ENCODE peak calls at places on chromosomes 3 and 15, in ten cellular contexts. H is AG09309, P is uterus, S is A549, M is colonic mucosa, L is upper lobe of right lung, B is cardiac muscle cell, V is PC-3, N is cardiac fibroblast, X is epithelial cell of esophagus. A is an unnamed sample.

GRCh38 chr3:16885588-16885903 is 791 bp downstream of the PLCL2 start:
- DNase-seq in H (no peak), P (no peak), S (no peak), M (no peak), L (no peak), B (no peak), V (peak), N (no peak), X (no peak), A (no peak)

GRCh38 chr3:139473155-139473771 is 3.1 kb downstream of the RBP2 start:
- DNase-seq in H (no peak), P (no peak), S (no peak), M (no peak), L (no peak), B (no peak), V (peak), N (no peak), X (peak), A (no peak)

GRCh38 chr3:125118600-125118999 is 62.8 kb upstream of the HEG1 start:
- DNase-seq in H (no peak), P (no peak), S (no peak), M (no peak), L (no peak), B (no peak), V (no peak), N (no peak), X (no peak), A (no peak)

GRCh38 chr3:100647171-100647570 is 37.8 kb downstream of the ADGRG7 start:
- DNase-seq in H (no peak), P (no peak), S (no peak), M (no peak), L (no peak), B (no peak), V (no peak), N (no peak), X (no peak), A (no peak)

GRCh38 chr15:69311319-69311721 is 12.6 kb downstream of the PAQR5 start:
- DNase-seq in H (peak), P (no peak), S (peak), M (no peak), L (peak), B (no peak), V (peak), N (peak), X (no peak), A (no peak)

GRCh38 chr15:64013179-64014043 is 32.9 kb downstream of the DAPK2 start:
- DNase-seq in H (no peak), P (no peak), S (no peak), M (peak), L (no peak), B (no peak), V (peak), N (no peak), X (peak), A (peak)

GRCh38 chr15:68403161-68403941 is 28.6 kb downstream of the ITGA11 start:
- DNase-seq in H (no peak), P (peak), S (no peak), M (no peak), L (peak), B (no peak), V (no peak), N (no peak), X (no peak), A (no peak)

GRCh38 chr15:26550880-26551279 is 222.0 kb downstream of the GABRB3 start:
- DNase-seq in H (no peak), P (no peak), S (no peak), M (no peak), L (no peak), B (no peak), V (no peak), N (no peak), X (no peak), A (no peak)

GRCh38 chr3:124565013-124565412 is 165.2 kb upstream of the UMPS start:
- DNase-seq in H (peak), P (peak), S (peak), M (peak), L (no peak), B (peak), V (peak), N (peak), X (peak), A (peak)

GRCh38 chr3:160279657-160280056 is 54.4 kb downstream of the C3orf80 start:
- DNase-seq in H (no peak), P (no peak), S (no peak), M (no peak), L (no peak), B (no peak), V (no peak), N (no peak), X (no peak), A (no peak)

GRCh38 chr3:30915782-30916181 is 21.3 kb upstream of the GADL1 start:
- DNase-seq in H (peak), P (no peak), S (no peak), M (no peak), L (no peak), B (no peak), V (no peak), N (peak), X (no peak), A (peak)

GRCh38 chr3:114081022-114081421 is 24.5 kb downstream of the QTRT2 start:
- DNase-seq in H (no peak), P (no peak), S (no peak), M (no peak), L (no peak), B (peak), V (no peak), N (peak), X (no peak), A (peak)

GRCh38 chr3:177337548-177338331 is 140.5 kb upstream of the TBL1XR1 start:
- DNase-seq in H (no peak), P (no peak), S (no peak), M (no peak), L (no peak), B (peak), V (peak), N (peak), X (peak), A (peak)

GRCh38 chr3:51968175-51968681 is 974 bp upstream of the PCBP4 start:
- DNase-seq in H (no peak), P (no peak), S (no peak), M (no peak), L (no peak), B (peak), V (no peak), N (no peak), X (no peak), A (no peak)

GRCh38 chr3:165195628-165196576 is at the start of gene SLITRK3:
- DNase-seq in H (no peak), P (peak), S (no peak), M (no peak), L (peak), B (no peak), V (no peak), N (no peak), X (no peak), A (no peak)

GRCh38 chr3:185400866-185401265 is 37.9 kb downstream of the MAP3K13 start:
- DNase-seq in H (no peak), P (no peak), S (no peak), M (no peak), L (no peak), B (no peak), V (no peak), N (no peak), X (peak), A (no peak)

GRCh38 chr15:25683415-25683814 is 179.7 kb downstream of the ATP10A start:
- DNase-seq in H (no peak), P (peak), S (no peak), M (no peak), L (no peak), B (no peak), V (no peak), N (no peak), X (no peak), A (no peak)

DNA sequence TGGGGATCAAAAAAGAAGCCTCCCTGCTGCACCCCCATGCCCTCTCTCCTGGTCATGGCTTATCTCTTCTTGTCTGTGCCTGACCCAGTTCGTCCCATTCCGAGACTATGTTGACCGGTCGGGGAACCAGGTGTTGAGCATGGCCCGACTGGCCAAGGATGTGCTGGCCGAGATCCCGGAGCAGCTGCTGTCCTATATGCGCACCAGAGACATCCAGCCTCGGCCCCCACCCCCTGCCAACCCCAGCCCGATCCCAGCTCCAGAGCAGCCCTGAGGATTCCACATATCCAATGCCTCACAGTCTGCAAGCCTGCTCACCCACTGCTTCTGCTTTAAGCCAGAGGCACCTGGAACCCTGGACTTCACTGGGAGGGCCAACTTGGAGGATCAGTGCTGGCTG is 2.1 kb upstream of the BRPF1 start:
- DNase-seq in H (no peak), P (no peak), S (no peak), M (no peak), L (no peak), B (no peak), V (no peak), N (no peak), X (no peak), A (no peak)
- H3K4me3 ChIP-seq in H (no peak), P (no peak), S (no peak), M (no peak), L (no peak), B (no peak), V (no peak), N (no peak), X (no peak), A (no peak)

DNA sequence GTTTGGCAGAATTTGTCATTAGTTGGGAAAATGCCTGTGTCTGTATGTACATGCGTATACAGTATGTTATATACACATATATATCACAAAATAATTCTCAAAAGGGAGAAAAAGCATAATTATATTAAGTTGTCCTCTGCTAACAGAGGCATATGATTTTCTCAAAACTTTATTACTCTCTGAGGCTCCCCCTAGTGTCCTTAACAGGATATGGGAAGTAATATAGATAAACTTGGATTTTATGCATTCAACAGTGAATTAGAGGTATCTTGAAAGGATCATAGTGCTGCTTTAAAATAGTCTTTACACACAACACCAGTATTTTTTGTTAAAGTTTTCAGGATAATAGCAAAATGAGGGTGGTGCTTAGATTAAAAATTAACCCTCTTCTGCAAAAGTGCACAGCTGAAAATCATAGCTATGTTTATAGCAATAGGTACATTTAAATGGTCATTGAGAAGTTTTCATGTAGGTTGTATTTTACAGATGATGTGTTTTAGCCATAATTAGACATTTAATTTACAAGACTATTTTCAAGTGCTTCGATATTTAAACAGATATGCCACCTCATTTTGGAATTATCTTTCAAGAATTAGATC is 454.0 kb upstream of the ROBO2 start:
- DNase-seq in H (no peak), P (no peak), S (peak), M (no peak), L (no peak), B (peak), V (peak), N (peak), X (peak), A (peak)
- TF ChIP-seq CTCF in H (peak), P (no peak), S (peak), M (peak), L (peak), B (peak), V (peak), N (peak), X (peak), A (peak)

GRCh38 chr3:48684054-48684349 is 1.7 kb downstream of the NCKIPSD start:
- DNase-seq in H (no peak), P (no peak), S (no peak), M (no peak), L (no peak), B (peak), V (no peak), N (no peak), X (no peak), A (peak)

GRCh38 chr3:48684480-48685143 is 1.1 kb downstream of the NCKIPSD start:
- DNase-seq in H (no peak), P (no peak), S (no peak), M (no peak), L (no peak), B (peak), V (no peak), N (no peak), X (no peak), A (peak)

GRCh38 chr3:48685603-48686511 is at the start of gene NCKIPSD:
- DNase-seq in H (no peak), P (peak), S (peak), M (peak), L (peak), B (peak), V (peak), N (peak), X (peak), A (peak)

GRCh38 chr3:48686538-48687219 is 964 bp upstream of the NCKIPSD start:
- DNase-seq in H (no peak), P (no peak), S (no peak), M (no peak), L (no peak), B (no peak), V (no peak), N (no peak), X (no peak), A (no peak)

GRCh38 chr3:48685293-48685602 is 467 bp downstream of the NCKIPSD start:
- DNase-seq in H (no peak), P (no peak), S (no peak), M (no peak), L (no peak), B (no peak), V (no peak), N (no peak), X (no peak), A (no peak)
- H3K4me3 ChIP-seq in H (peak), P (peak), S (peak), M (peak), L (peak), B (peak), V (peak), N (peak), X (peak), A (peak)

GRCh38 chr3:115598216-115598615 is 25.1 kb upstream of the GAP43 start:
- DNase-seq in H (no peak), P (no peak), S (no peak), M (no peak), L (no peak), B (no peak), V (no peak), N (no peak), X (no peak), A (no peak)

GRCh38 chr3:115602194-115602593 is 21.1 kb upstream of the GAP43 start:
- DNase-seq in H (no peak), P (no peak), S (no peak), M (no peak), L (no peak), B (no peak), V (no peak), N (no peak), X (no peak), A (no peak)
- TF ChIP-seq CTCF in H (no peak), P (no peak), S (no peak), M (no peak), L (no peak), B (no peak), V (no peak), N (no peak), X (no peak), A (no peak)

GRCh38 chr3:156644958-156645357 is 29.4 kb upstream of the TIPARP start:
- DNase-seq in H (no peak), P (no peak), S (no peak), M (no peak), L (no peak), B (no peak), V (no peak), N (no peak), X (no peak), A (no peak)

GRCh38 chr3:156642750-156643728 is 31.4 kb upstream of the TIPARP start:
- DNase-seq in H (no peak), P (no peak), S (no peak), M (no peak), L (no peak), B (peak), V (no peak), N (peak), X (no peak), A (no peak)

GRCh38 chr3:156641261-156641975 is 33.0 kb upstream of the TIPARP start:
- DNase-seq in H (no peak), P (no peak), S (no peak), M (no peak), L (no peak), B (no peak), V (no peak), N (no peak), X (no peak), A (no peak)

GRCh38 chr3:156646958-156647357 is 27.4 kb upstream of the TIPARP start:
- DNase-seq in H (no peak), P (no peak), S (no peak), M (no peak), L (no peak), B (no peak), V (no peak), N (no peak), X (no peak), A (no peak)

GRCh38 chr3:156643729-156644389 is 30.5 kb upstream of the TIPARP start:
- DNase-seq in H (no peak), P (no peak), S (no peak), M (peak), L (no peak), B (peak), V (no peak), N (peak), X (no peak), A (no peak)
- H3K4me3 ChIP-seq in H (no peak), P (no peak), S (no peak), M (no peak), L (no peak), B (no peak), V (no peak), N (peak), X (no peak), A (no peak)

GRCh38 chr3:43153189-43154083 is 47.6 kb upstream of the POMGNT2 start:
- DNase-seq in H (no peak), P (peak), S (no peak), M (peak), L (peak), B (peak), V (no peak), N (peak), X (no peak), A (peak)

GRCh38 chr3:43152649-43153048 is 46.8 kb upstream of the POMGNT2 start:
- DNase-seq in H (no peak), P (no peak), S (no peak), M (no peak), L (no peak), B (peak), V (no peak), N (peak), X (no peak), A (no peak)

GRCh38 chr3:43156812-43157455 is 51.1 kb upstream of the POMGNT2 start:
- DNase-seq in H (no peak), P (no peak), S (no peak), M (no peak), L (no peak), B (no peak), V (no peak), N (no peak), X (no peak), A (no peak)

GRCh38 chr3:43155016-43155415 is 49.1 kb upstream of the POMGNT2 start:
- DNase-seq in H (no peak), P (no peak), S (no peak), M (no peak), L (no peak), B (no peak), V (no peak), N (no peak), X (no peak), A (no peak)

DNA sequence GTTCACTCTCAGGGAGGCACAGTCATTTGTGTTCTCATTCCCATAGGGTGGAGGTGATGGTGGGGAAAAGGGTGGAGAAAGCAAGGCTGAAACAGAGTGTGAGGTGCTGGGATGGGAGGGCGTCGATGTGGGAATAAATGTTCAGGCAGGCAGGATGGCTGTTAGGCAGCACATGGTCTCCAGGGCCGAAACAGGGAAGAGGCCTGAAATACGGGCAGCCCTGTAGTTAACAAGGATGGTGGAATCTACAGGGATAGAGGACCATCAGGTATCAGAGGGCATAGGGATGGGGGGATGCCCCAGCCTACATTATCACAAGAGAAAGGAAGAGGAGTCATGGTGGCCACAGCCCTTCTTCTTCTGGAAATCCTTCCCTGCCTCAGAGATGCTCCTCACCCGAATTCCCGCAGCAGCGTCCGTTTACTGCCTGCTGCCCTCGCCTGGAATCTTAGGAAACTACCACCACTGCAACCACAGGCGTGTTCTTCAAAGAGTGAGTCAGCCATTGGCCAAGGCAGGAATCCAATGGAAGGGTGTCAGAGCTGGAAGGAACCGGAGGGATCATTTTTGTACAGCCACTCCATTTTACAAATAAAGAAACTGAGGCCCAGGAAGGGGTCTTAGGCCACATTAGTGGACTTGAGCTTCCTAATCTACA is 49.7 kb upstream of the POMGNT2 start:
- DNase-seq in H (no peak), P (peak), S (peak), M (peak), L (no peak), B (peak), V (peak), N (peak), X (peak), A (peak)
- TF ChIP-seq CTCF in H (peak), P (peak), S (peak), M (peak), L (peak), B (peak), V (peak), N (peak), X (peak), A (peak)

DNA sequence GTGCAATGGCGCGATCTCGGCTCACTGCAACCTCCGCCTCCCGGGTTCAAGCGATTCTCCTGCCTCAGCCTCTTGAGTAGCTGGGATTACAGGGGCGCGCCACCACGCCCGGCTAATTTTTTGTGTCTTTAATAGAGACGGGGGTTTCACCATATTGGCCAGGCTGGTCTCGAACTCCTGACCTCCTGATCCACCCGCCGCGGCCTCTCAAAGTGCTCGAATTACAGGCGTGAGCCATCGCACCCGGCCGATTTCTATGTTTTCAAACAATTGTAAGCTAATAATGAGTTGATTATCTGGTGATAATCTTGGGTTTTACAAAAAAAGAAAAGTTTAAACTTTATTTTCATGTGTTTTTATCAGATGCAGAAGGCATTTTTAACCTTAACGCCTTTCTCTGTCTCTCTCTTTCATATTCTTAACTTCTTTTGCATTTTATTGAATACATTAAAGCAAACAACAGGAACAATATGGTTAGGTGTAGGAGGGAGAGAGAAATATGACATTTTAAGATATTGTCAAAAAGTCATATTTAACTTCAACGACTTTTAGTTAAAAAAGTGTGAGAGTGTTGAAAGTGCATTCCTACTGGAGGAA is 3.2 kb upstream of the MEIS2 start:
- DNase-seq in H (no peak), P (no peak), S (no peak), M (no peak), L (no peak), B (no peak), V (no peak), N (no peak), X (no peak), A (no peak)
- H3K4me3 ChIP-seq in H (no peak), P (peak), S (no peak), M (no peak), L (no peak), B (peak), V (no peak), N (no peak), X (no peak), A (peak)

A was measured in fibroblast of the aortic adventitia.